ENCODE peak calls at places on chromosomes 11 and 22, in nine cellular contexts. One of them, this sample, is unnamed.

GRCh38 chr11:128669491-128669890 is 24.4 kb upstream of the FLI1 start:
- DNase-seq in Caki2: no peak
- DNase-seq in activated naive CD8-positive, alpha-beta T cell treated with anti-CD3 and anti-CD28 coated beads, Interleukin-2, amount 50 U/mL, for 24 hours: no peak
- DNase-seq in retinal pigment epithelial cell: no peak
- DNase-seq in T-helper 9 cell: no peak
- DNase-seq in progenitor cell of endocrine pancreas: no peak
- DNase-seq in AG04449: no peak
- DNase-seq in heart left ventricle: no peak
- DNase-seq in neural crest cell: no peak
- DNase-seq in this sample: no peak

GRCh38 chr11:47399860-47400812 is 8.3 kb upstream of the SLC39A13 start:
- DNase-seq in Caki2: no peak
- DNase-seq in activated naive CD8-positive, alpha-beta T cell treated with anti-CD3 and anti-CD28 coated beads, Interleukin-2, amount 50 U/mL, for 24 hours: no peak
- DNase-seq in retinal pigment epithelial cell: no peak
- DNase-seq in T-helper 9 cell: peak; percentile 37
- DNase-seq in progenitor cell of endocrine pancreas: no peak
- DNase-seq in AG04449: no peak
- DNase-seq in heart left ventricle: no peak
- DNase-seq in neural crest cell: no peak
- DNase-seq in this sample: no peak

GRCh38 chr11:126181939-126182730 is 29.3 kb downstream of the RPUSD4 start:
- DNase-seq in Caki2: no peak
- DNase-seq in activated naive CD8-positive, alpha-beta T cell treated with anti-CD3 and anti-CD28 coated beads, Interleukin-2, amount 50 U/mL, for 24 hours: no peak
- DNase-seq in retinal pigment epithelial cell: no peak
- DNase-seq in T-helper 9 cell: no peak
- DNase-seq in progenitor cell of endocrine pancreas: no peak
- DNase-seq in AG04449: no peak
- DNase-seq in heart left ventricle: no peak
- DNase-seq in neural crest cell: no peak
- DNase-seq in this sample: no peak

GRCh38 chr11:19853016-19853415 is 140.4 kb downstream of the NAV2 start:
- DNase-seq in Caki2: no peak
- DNase-seq in activated naive CD8-positive, alpha-beta T cell treated with anti-CD3 and anti-CD28 coated beads, Interleukin-2, amount 50 U/mL, for 24 hours: no peak
- DNase-seq in retinal pigment epithelial cell: no peak
- DNase-seq in T-helper 9 cell: no peak
- DNase-seq in progenitor cell of endocrine pancreas: no peak
- DNase-seq in AG04449: no peak
- DNase-seq in heart left ventricle: no peak
- DNase-seq in neural crest cell: no peak
- DNase-seq in this sample: no peak

GRCh38 chr11:109785714-109786113 is 307.5 kb upstream of the ZC3H12C start:
- DNase-seq in Caki2: no peak
- DNase-seq in activated naive CD8-positive, alpha-beta T cell treated with anti-CD3 and anti-CD28 coated beads, Interleukin-2, amount 50 U/mL, for 24 hours: no peak
- DNase-seq in retinal pigment epithelial cell: no peak
- DNase-seq in T-helper 9 cell: no peak
- DNase-seq in progenitor cell of endocrine pancreas: no peak
- DNase-seq in AG04449: no peak
- DNase-seq in heart left ventricle: no peak
- DNase-seq in neural crest cell: no peak
- DNase-seq in this sample: no peak

GRCh38 chr11:33594188-33594587 is 106.4 kb downstream of the C11orf91 start:
- DNase-seq in Caki2: no peak
- DNase-seq in activated naive CD8-positive, alpha-beta T cell treated with anti-CD3 and anti-CD28 coated beads, Interleukin-2, amount 50 U/mL, for 24 hours: no peak
- DNase-seq in retinal pigment epithelial cell: no peak
- DNase-seq in T-helper 9 cell: no peak
- DNase-seq in progenitor cell of endocrine pancreas: no peak
- DNase-seq in AG04449: no peak
- DNase-seq in heart left ventricle: no peak
- DNase-seq in neural crest cell: no peak
- DNase-seq in this sample: no peak

GRCh38 chr11:115874843-115875242 is 370.6 kb upstream of the CADM1 start:
- DNase-seq in Caki2: no peak
- DNase-seq in activated naive CD8-positive, alpha-beta T cell treated with anti-CD3 and anti-CD28 coated beads, Interleukin-2, amount 50 U/mL, for 24 hours: no peak
- DNase-seq in retinal pigment epithelial cell: no peak
- DNase-seq in T-helper 9 cell: no peak
- DNase-seq in progenitor cell of endocrine pancreas: no peak
- DNase-seq in AG04449: no peak
- DNase-seq in heart left ventricle: no peak
- DNase-seq in neural crest cell: no peak
- DNase-seq in this sample: no peak

GRCh38 chr11:76801205-76801604 is 18.0 kb downstream of the TSKU start:
- DNase-seq in Caki2: no peak
- DNase-seq in activated naive CD8-positive, alpha-beta T cell treated with anti-CD3 and anti-CD28 coated beads, Interleukin-2, amount 50 U/mL, for 24 hours: no peak
- DNase-seq in retinal pigment epithelial cell: no peak
- DNase-seq in T-helper 9 cell: no peak
- DNase-seq in progenitor cell of endocrine pancreas: no peak
- DNase-seq in AG04449: no peak
- DNase-seq in heart left ventricle: peak; percentile 0
- DNase-seq in neural crest cell: no peak
- DNase-seq in this sample: no peak

GRCh38 chr11:61730222-61730994 is 22.0 kb upstream of the MYRF start:
- DNase-seq in Caki2: peak; percentile 41
- DNase-seq in activated naive CD8-positive, alpha-beta T cell treated with anti-CD3 and anti-CD28 coated beads, Interleukin-2, amount 50 U/mL, for 24 hours: no peak
- DNase-seq in retinal pigment epithelial cell: no peak
- DNase-seq in T-helper 9 cell: no peak
- DNase-seq in progenitor cell of endocrine pancreas: no peak
- DNase-seq in AG04449: no peak
- DNase-seq in heart left ventricle: no peak
- DNase-seq in neural crest cell: no peak
- DNase-seq in this sample: no peak

GRCh38 chr11:108319541-108320145 is 96.8 kb downstream of the ATM start:
- DNase-seq in Caki2: no peak
- DNase-seq in activated naive CD8-positive, alpha-beta T cell treated with anti-CD3 and anti-CD28 coated beads, Interleukin-2, amount 50 U/mL, for 24 hours: no peak
- DNase-seq in retinal pigment epithelial cell: no peak
- DNase-seq in T-helper 9 cell: no peak
- DNase-seq in progenitor cell of endocrine pancreas: no peak
- DNase-seq in AG04449: peak; percentile 17
- DNase-seq in heart left ventricle: no peak
- DNase-seq in neural crest cell: no peak
- DNase-seq in this sample: no peak

GRCh38 chr11:60852639-60853468 is 2.9 kb downstream of the PTGDR2 start:
- DNase-seq in Caki2: no peak
- DNase-seq in activated naive CD8-positive, alpha-beta T cell treated with anti-CD3 and anti-CD28 coated beads, Interleukin-2, amount 50 U/mL, for 24 hours: no peak
- DNase-seq in retinal pigment epithelial cell: no peak
- DNase-seq in T-helper 9 cell: no peak
- DNase-seq in progenitor cell of endocrine pancreas: no peak
- DNase-seq in AG04449: no peak
- DNase-seq in heart left ventricle: no peak
- DNase-seq in neural crest cell: no peak
- DNase-seq in this sample: no peak

GRCh38 chr11:85718991-85719807 is 33.2 kb upstream of the CCDC89 start:
- DNase-seq in Caki2: peak; percentile 92
- DNase-seq in activated naive CD8-positive, alpha-beta T cell treated with anti-CD3 and anti-CD28 coated beads, Interleukin-2, amount 50 U/mL, for 24 hours: no peak
- DNase-seq in retinal pigment epithelial cell: peak; percentile 93
- DNase-seq in T-helper 9 cell: no peak
- DNase-seq in progenitor cell of endocrine pancreas: no peak
- DNase-seq in AG04449: peak; percentile 99
- DNase-seq in heart left ventricle: peak; percentile 59
- DNase-seq in neural crest cell: peak; percentile 30
- DNase-seq in this sample: peak; percentile 90

GRCh38 chr11:119684361-119685072 is 44.5 kb downstream of the NECTIN1 start:
- DNase-seq in Caki2: no peak
- DNase-seq in activated naive CD8-positive, alpha-beta T cell treated with anti-CD3 and anti-CD28 coated beads, Interleukin-2, amount 50 U/mL, for 24 hours: no peak
- DNase-seq in retinal pigment epithelial cell: no peak
- DNase-seq in T-helper 9 cell: no peak
- DNase-seq in progenitor cell of endocrine pancreas: no peak
- DNase-seq in AG04449: no peak
- DNase-seq in heart left ventricle: no peak
- DNase-seq in neural crest cell: peak; percentile 18
- DNase-seq in this sample: no peak

GRCh38 chr11:131195801-131196517 is 174.5 kb upstream of the NTM start:
- DNase-seq in Caki2: no peak
- DNase-seq in activated naive CD8-positive, alpha-beta T cell treated with anti-CD3 and anti-CD28 coated beads, Interleukin-2, amount 50 U/mL, for 24 hours: no peak
- DNase-seq in retinal pigment epithelial cell: peak; percentile 64
- DNase-seq in T-helper 9 cell: no peak
- DNase-seq in progenitor cell of endocrine pancreas: no peak
- DNase-seq in AG04449: no peak
- DNase-seq in heart left ventricle: peak; percentile 37
- DNase-seq in neural crest cell: no peak
- DNase-seq in this sample: no peak

GRCh38 chr11:45354976-45355705 is 69.0 kb upstream of the SYT13 start:
- DNase-seq in Caki2: peak; percentile 69
- DNase-seq in activated naive CD8-positive, alpha-beta T cell treated with anti-CD3 and anti-CD28 coated beads, Interleukin-2, amount 50 U/mL, for 24 hours: peak; percentile 86
- DNase-seq in retinal pigment epithelial cell: peak; percentile 12
- DNase-seq in T-helper 9 cell: peak; percentile 83
- DNase-seq in progenitor cell of endocrine pancreas: peak; percentile 46
- DNase-seq in AG04449: no peak
- DNase-seq in heart left ventricle: peak; percentile 89
- DNase-seq in neural crest cell: peak; percentile 81
- DNase-seq in this sample: peak; percentile 92

GRCh38 chr11:124611016-124611571 is at the start of gene PANX3:
- DNase-seq in Caki2: no peak
- DNase-seq in activated naive CD8-positive, alpha-beta T cell treated with anti-CD3 and anti-CD28 coated beads, Interleukin-2, amount 50 U/mL, for 24 hours: no peak
- DNase-seq in retinal pigment epithelial cell: no peak
- DNase-seq in T-helper 9 cell: no peak
- DNase-seq in progenitor cell of endocrine pancreas: no peak
- DNase-seq in AG04449: no peak
- DNase-seq in heart left ventricle: no peak
- DNase-seq in neural crest cell: no peak
- DNase-seq in this sample: no peak

GRCh38 chr11:105923252-105923651 is 98.8 kb downstream of the MSANTD4 start:
- DNase-seq in Caki2: no peak
- DNase-seq in activated naive CD8-positive, alpha-beta T cell treated with anti-CD3 and anti-CD28 coated beads, Interleukin-2, amount 50 U/mL, for 24 hours: no peak
- DNase-seq in retinal pigment epithelial cell: no peak
- DNase-seq in T-helper 9 cell: no peak
- DNase-seq in progenitor cell of endocrine pancreas: no peak
- DNase-seq in AG04449: no peak
- DNase-seq in heart left ventricle: no peak
- DNase-seq in neural crest cell: no peak
- DNase-seq in this sample: no peak

GRCh38 chr22:46074771-46075551 is 75.4 kb upstream of the PPARA start:
- DNase-seq in Caki2: peak; percentile 70
- DNase-seq in activated naive CD8-positive, alpha-beta T cell treated with anti-CD3 and anti-CD28 coated beads, Interleukin-2, amount 50 U/mL, for 24 hours: no peak
- DNase-seq in retinal pigment epithelial cell: no peak
- DNase-seq in T-helper 9 cell: no peak
- DNase-seq in progenitor cell of endocrine pancreas: no peak
- DNase-seq in AG04449: no peak
- DNase-seq in heart left ventricle: no peak
- DNase-seq in neural crest cell: no peak
- DNase-seq in this sample: no peak

GRCh38 chr11:60700689-60701508 is 1.5 kb downstream of the MS4A8 start:
- DNase-seq in Caki2: no peak
- DNase-seq in activated naive CD8-positive, alpha-beta T cell treated with anti-CD3 and anti-CD28 coated beads, Interleukin-2, amount 50 U/mL, for 24 hours: peak; percentile 6
- DNase-seq in retinal pigment epithelial cell: no peak
- DNase-seq in T-helper 9 cell: no peak
- DNase-seq in progenitor cell of endocrine pancreas: peak; percentile 20
- DNase-seq in AG04449: no peak
- DNase-seq in heart left ventricle: no peak
- DNase-seq in neural crest cell: peak; percentile 37
- DNase-seq in this sample: peak; percentile 46

GRCh38 chr11:118746988-118747585 is 43.9 kb downstream of the DDX6 start:
- DNase-seq in Caki2: no peak
- DNase-seq in activated naive CD8-positive, alpha-beta T cell treated with anti-CD3 and anti-CD28 coated beads, Interleukin-2, amount 50 U/mL, for 24 hours: no peak
- DNase-seq in retinal pigment epithelial cell: no peak
- DNase-seq in T-helper 9 cell: no peak
- DNase-seq in progenitor cell of endocrine pancreas: no peak
- DNase-seq in AG04449: no peak
- DNase-seq in heart left ventricle: no peak
- DNase-seq in neural crest cell: no peak
- DNase-seq in this sample: no peak

GRCh38 chr11:12812849-12813248 is 138.6 kb downstream of the TEAD1 start:
- DNase-seq in Caki2: no peak
- DNase-seq in activated naive CD8-positive, alpha-beta T cell treated with anti-CD3 and anti-CD28 coated beads, Interleukin-2, amount 50 U/mL, for 24 hours: no peak
- DNase-seq in retinal pigment epithelial cell: no peak
- DNase-seq in T-helper 9 cell: no peak
- DNase-seq in progenitor cell of endocrine pancreas: no peak
- DNase-seq in AG04449: no peak
- DNase-seq in heart left ventricle: no peak
- DNase-seq in neural crest cell: no peak
- DNase-seq in this sample: no peak

GRCh38 chr22:28984482-28985158 is 77.0 kb downstream of the C22orf31 start:
- DNase-seq in Caki2: no peak
- DNase-seq in activated naive CD8-positive, alpha-beta T cell treated with anti-CD3 and anti-CD28 coated beads, Interleukin-2, amount 50 U/mL, for 24 hours: no peak
- DNase-seq in retinal pigment epithelial cell: no peak
- DNase-seq in T-helper 9 cell: no peak
- DNase-seq in progenitor cell of endocrine pancreas: no peak
- DNase-seq in AG04449: no peak
- DNase-seq in heart left ventricle: no peak
- DNase-seq in neural crest cell: no peak
- DNase-seq in this sample: no peak

GRCh38 chr22:46974077-46974476 is 211.6 kb downstream of the TBC1D22A start:
- DNase-seq in Caki2: no peak
- DNase-seq in activated naive CD8-positive, alpha-beta T cell treated with anti-CD3 and anti-CD28 coated beads, Interleukin-2, amount 50 U/mL, for 24 hours: no peak
- DNase-seq in retinal pigment epithelial cell: no peak
- DNase-seq in T-helper 9 cell: no peak
- DNase-seq in progenitor cell of endocrine pancreas: no peak
- DNase-seq in AG04449: no peak
- DNase-seq in heart left ventricle: no peak
- DNase-seq in neural crest cell: no peak
- DNase-seq in this sample: no peak

GRCh38 chr11:14643697-14644395 is at the start of gene PDE3B:
- DNase-seq in Caki2: peak; percentile 67
- DNase-seq in activated naive CD8-positive, alpha-beta T cell treated with anti-CD3 and anti-CD28 coated beads, Interleukin-2, amount 50 U/mL, for 24 hours: peak; percentile 83
- DNase-seq in retinal pigment epithelial cell: no peak
- DNase-seq in T-helper 9 cell: peak; percentile 59
- DNase-seq in progenitor cell of endocrine pancreas: peak; percentile 74
- DNase-seq in AG04449: no peak
- DNase-seq in heart left ventricle: peak; percentile 82
- DNase-seq in neural crest cell: peak; percentile 73
- DNase-seq in this sample: peak; percentile 54

GRCh38 chr22:37639070-37639760 is at the start of gene SH3BP1:
- DNase-seq in Caki2: no peak
- DNase-seq in activated naive CD8-positive, alpha-beta T cell treated with anti-CD3 and anti-CD28 coated beads, Interleukin-2, amount 50 U/mL, for 24 hours: peak; percentile 70
- DNase-seq in retinal pigment epithelial cell: no peak
- DNase-seq in T-helper 9 cell: peak; percentile 54
- DNase-seq in progenitor cell of endocrine pancreas: peak; percentile 56
- DNase-seq in AG04449: no peak
- DNase-seq in heart left ventricle: no peak
- DNase-seq in neural crest cell: peak; percentile 65
- DNase-seq in this sample: peak; percentile 43

GRCh38 chr22:49672013-49672516 is 155.6 kb downstream of the BRD1 start:
- DNase-seq in Caki2: no peak
- DNase-seq in activated naive CD8-positive, alpha-beta T cell treated with anti-CD3 and anti-CD28 coated beads, Interleukin-2, amount 50 U/mL, for 24 hours: no peak
- DNase-seq in retinal pigment epithelial cell: no peak
- DNase-seq in T-helper 9 cell: no peak
- DNase-seq in progenitor cell of endocrine pancreas: no peak
- DNase-seq in AG04449: no peak
- DNase-seq in heart left ventricle: no peak
- DNase-seq in neural crest cell: no peak
- DNase-seq in this sample: no peak

This sample was measured in NT2/D1.